ENCODE peak calls at places on chromosome 7, in five cellular contexts. One of them, this sample, is unnamed.

GRCh38 chr7:7554647-7555575 is 11.8 kb upstream of the MIOS start:
- DNase-seq in right lobe of liver: no peak
- DNase-seq in posterior cingulate gyrus: no peak
- DNase-seq in uterus: no peak
- DNase-seq in foreskin keratinocyte: no peak
- DNase-seq in this sample: no peak

GRCh38 chr7:116809636-116810266 is 52.6 kb upstream of the CAPZA2 start:
- DNase-seq in right lobe of liver: no peak
- DNase-seq in posterior cingulate gyrus: peak
- DNase-seq in uterus: no peak
- DNase-seq in foreskin keratinocyte: no peak
- DNase-seq in this sample: no peak

GRCh38 chr7:134302120-134302519 is 14.6 kb downstream of the SLC35B4 start:
- DNase-seq in right lobe of liver: no peak
- DNase-seq in posterior cingulate gyrus: no peak
- DNase-seq in uterus: no peak
- DNase-seq in foreskin keratinocyte: no peak
- DNase-seq in this sample: no peak

GRCh38 chr7:107661081-107661864 is 645 bp downstream of the SLC26A4 start:
- DNase-seq in right lobe of liver: peak
- DNase-seq in posterior cingulate gyrus: peak
- DNase-seq in uterus: peak
- DNase-seq in foreskin keratinocyte: peak
- DNase-seq in this sample: peak

GRCh38 chr7:8172372-8173354 is 89.3 kb downstream of the ICA1 start:
- DNase-seq in right lobe of liver: no peak
- DNase-seq in posterior cingulate gyrus: no peak
- DNase-seq in uterus: no peak
- DNase-seq in foreskin keratinocyte: no peak
- DNase-seq in this sample: no peak

GRCh38 chr7:79531905-79532304 is 78.4 kb upstream of the MAGI2 start:
- DNase-seq in right lobe of liver: no peak
- DNase-seq in posterior cingulate gyrus: no peak
- DNase-seq in uterus: no peak
- DNase-seq in foreskin keratinocyte: no peak
- DNase-seq in this sample: no peak

GRCh38 chr7:116113310-116113709 is 82.7 kb upstream of the TFEC start:
- DNase-seq in right lobe of liver: no peak
- DNase-seq in posterior cingulate gyrus: no peak
- DNase-seq in uterus: no peak
- DNase-seq in foreskin keratinocyte: no peak
- DNase-seq in this sample: no peak

GRCh38 chr7:139490130-139490529 is 6.7 kb upstream of the KLRG2 start:
- DNase-seq in right lobe of liver: no peak
- DNase-seq in posterior cingulate gyrus: no peak
- DNase-seq in uterus: no peak
- DNase-seq in foreskin keratinocyte: peak
- DNase-seq in this sample: no peak

GRCh38 chr7:50369408-50370026 is 65.0 kb downstream of the IKZF1 start:
- DNase-seq in right lobe of liver: no peak
- DNase-seq in posterior cingulate gyrus: no peak
- DNase-seq in uterus: no peak
- DNase-seq in foreskin keratinocyte: no peak
- DNase-seq in this sample: no peak

GRCh38 chr7:108431099-108431498 is 25.1 kb downstream of the NRCAM start:
- DNase-seq in right lobe of liver: no peak
- DNase-seq in posterior cingulate gyrus: no peak
- DNase-seq in uterus: no peak
- DNase-seq in foreskin keratinocyte: no peak
- DNase-seq in this sample: no peak

GRCh38 chr7:54841772-54842707 is 83.0 kb upstream of the SEC61G start:
- DNase-seq in right lobe of liver: peak
- DNase-seq in posterior cingulate gyrus: no peak
- DNase-seq in uterus: no peak
- DNase-seq in foreskin keratinocyte: no peak
- DNase-seq in this sample: no peak

GRCh38 chr7:105191329-105191728 is 177.3 kb downstream of the KMT2E start:
- DNase-seq in right lobe of liver: no peak
- DNase-seq in posterior cingulate gyrus: no peak
- DNase-seq in uterus: no peak
- DNase-seq in foreskin keratinocyte: no peak
- DNase-seq in this sample: no peak

GRCh38 chr7:4754433-4755010 is 20.9 kb upstream of the AP5Z1 start:
- DNase-seq in right lobe of liver: no peak
- DNase-seq in posterior cingulate gyrus: no peak
- DNase-seq in uterus: no peak
- DNase-seq in foreskin keratinocyte: no peak
- DNase-seq in this sample: no peak

GRCh38 chr7:81470084-81470723 is 299.6 kb downstream of the HGF start:
- DNase-seq in right lobe of liver: peak
- DNase-seq in posterior cingulate gyrus: peak
- DNase-seq in uterus: peak
- DNase-seq in foreskin keratinocyte: peak
- DNase-seq in this sample: no peak

GRCh38 chr7:17392846-17393245 is 94.4 kb downstream of the AHR start:
- DNase-seq in right lobe of liver: no peak
- DNase-seq in posterior cingulate gyrus: no peak
- DNase-seq in uterus: no peak
- DNase-seq in foreskin keratinocyte: no peak
- DNase-seq in this sample: no peak

GRCh38 chr7:103811997-103812396 is 177.5 kb downstream of the RELN start:
- DNase-seq in right lobe of liver: no peak
- DNase-seq in posterior cingulate gyrus: no peak
- DNase-seq in uterus: no peak
- DNase-seq in foreskin keratinocyte: no peak
- DNase-seq in this sample: no peak

GRCh38 chr7:117946201-117946633 is 73.0 kb upstream of the CTTNBP2 start:
- DNase-seq in right lobe of liver: no peak
- DNase-seq in posterior cingulate gyrus: no peak
- DNase-seq in uterus: no peak
- DNase-seq in foreskin keratinocyte: peak
- DNase-seq in this sample: no peak

GRCh38 chr7:80859272-80859970 is 59.4 kb downstream of the SEMA3C start:
- DNase-seq in right lobe of liver: no peak
- DNase-seq in posterior cingulate gyrus: peak
- DNase-seq in uterus: peak
- DNase-seq in foreskin keratinocyte: no peak
- DNase-seq in this sample: no peak

GRCh38 chr7:48099781-48100180 is 10.7 kb downstream of the UPP1 start:
- DNase-seq in right lobe of liver: no peak
- DNase-seq in posterior cingulate gyrus: no peak
- DNase-seq in uterus: no peak
- DNase-seq in foreskin keratinocyte: no peak
- DNase-seq in this sample: no peak

GRCh38 chr7:2621061-2621828 is 10.5 kb upstream of the TTYH3 start:
- DNase-seq in right lobe of liver: peak
- DNase-seq in posterior cingulate gyrus: no peak
- DNase-seq in uterus: peak
- DNase-seq in foreskin keratinocyte: no peak
- DNase-seq in this sample: no peak

GRCh38 chr7:326845-327304 is 36.9 kb downstream of the FOXL3 start:
- DNase-seq in right lobe of liver: no peak
- DNase-seq in posterior cingulate gyrus: peak
- DNase-seq in uterus: no peak
- DNase-seq in foreskin keratinocyte: no peak
- DNase-seq in this sample: no peak

GRCh38 chr7:128176696-128177095 is 64.4 kb upstream of the LEP start:
- DNase-seq in right lobe of liver: no peak
- DNase-seq in posterior cingulate gyrus: no peak
- DNase-seq in uterus: no peak
- DNase-seq in foreskin keratinocyte: no peak
- DNase-seq in this sample: no peak

GRCh38 chr7:18459439-18459838 is 36.1 kb upstream of the HDAC9 start:
- DNase-seq in right lobe of liver: no peak
- DNase-seq in posterior cingulate gyrus: no peak
- DNase-seq in uterus: no peak
- DNase-seq in foreskin keratinocyte: no peak
- DNase-seq in this sample: no peak

GRCh38 chr7:31747553-31747952 is 60.5 kb downstream of the PPP1R17 start:
- DNase-seq in right lobe of liver: no peak
- DNase-seq in posterior cingulate gyrus: no peak
- DNase-seq in uterus: no peak
- DNase-seq in foreskin keratinocyte: peak
- DNase-seq in this sample: no peak

GRCh38 chr7:38060116-38060515 is 117.9 kb upstream of the STARD3NL start:
- DNase-seq in right lobe of liver: no peak
- DNase-seq in posterior cingulate gyrus: no peak
- DNase-seq in uterus: no peak
- DNase-seq in foreskin keratinocyte: no peak
- DNase-seq in this sample: no peak

GRCh38 chr7:35702541-35702940 is 7.6 kb upstream of the HERPUD2 start:
- DNase-seq in right lobe of liver: no peak
- DNase-seq in posterior cingulate gyrus: no peak
- DNase-seq in uterus: no peak
- DNase-seq in foreskin keratinocyte: no peak
- DNase-seq in this sample: no peak

GRCh38 chr7:55111007-55111406 is 92.2 kb downstream of the EGFR start:
- DNase-seq in right lobe of liver: no peak
- DNase-seq in posterior cingulate gyrus: no peak
- DNase-seq in uterus: no peak
- DNase-seq in foreskin keratinocyte: peak
- DNase-seq in this sample: no peak

This sample was measured in 8988T.